ENCODE peak calls at places on chromosomes 1 and 21, in six cellular contexts. P, L, W, G, T and B are unnamed samples.

GRCh38 chr1:206908038-206908437 is 10.8 kb downstream of the IL24 start:
- DNase-seq in P (no peak), L (no peak), W (no peak), G (no peak), T (no peak), B (no peak)

GRCh38 chr1:224517171-224517570 is 82.6 kb upstream of the WDR26 start:
- DNase-seq in P (no peak), L (peak), W (no peak), G (no peak), T (no peak), B (no peak)

GRCh38 chr1:85838238-85838637 is 130.0 kb upstream of the ZNHIT6 start:
- DNase-seq in P (no peak), L (no peak), W (no peak), G (no peak), T (no peak), B (no peak)

GRCh38 chr1:240030236-240030635 is 61.4 kb upstream of the FMN2 start:
- DNase-seq in P (no peak), L (peak), W (peak), G (no peak), T (no peak), B (no peak)

GRCh38 chr1:32895325-32896215 is 5.6 kb downstream of the TMEM54 start:
- DNase-seq in P (no peak), L (no peak), W (no peak), G (no peak), T (no peak), B (no peak)

GRCh38 chr1:114561333-114561732 is 20.1 kb downstream of the BCAS2 start:
- DNase-seq in P (no peak), L (no peak), W (no peak), G (no peak), T (no peak), B (no peak)

GRCh38 chr1:8660455-8660854 is 157.0 kb downstream of the RERE start:
- DNase-seq in P (no peak), L (peak), W (no peak), G (peak), T (peak), B (peak)

GRCh38 chr1:5551274-5551966 is 440.8 kb downstream of the NPHP4 start:
- DNase-seq in P (no peak), L (no peak), W (no peak), G (no peak), T (no peak), B (no peak)

GRCh38 chr1:220680085-220680687 is 10.0 kb upstream of the C1orf115 start:
- DNase-seq in P (no peak), L (peak), W (peak), G (peak), T (peak), B (no peak)

GRCh38 chr1:42743302-42744029 is 3.4 kb upstream of the CLDN19 start:
- DNase-seq in P (no peak), L (no peak), W (no peak), G (no peak), T (peak), B (peak)

GRCh38 chr1:35448344-35448801 is 108.8 kb downstream of the KIAA0319L start:
- DNase-seq in P (no peak), L (peak), W (no peak), G (peak), T (peak), B (no peak)

GRCh38 chr1:205750683-205751651 is 985 bp upstream of the NUCKS1 start:
- DNase-seq in P (no peak), L (no peak), W (peak), G (peak), T (no peak), B (peak)

GRCh38 chr21:45846373-45847160 is 135.0 kb upstream of the COL6A1 start:
- DNase-seq in P (no peak), L (peak), W (no peak), G (no peak), T (no peak), B (peak)

GRCh38 chr1:92583821-92584760 is 97.4 kb upstream of the GFI1 start:
- DNase-seq in P (no peak), L (peak), W (no peak), G (peak), T (no peak), B (no peak)

GRCh38 chr1:27879374-27880082 is 7.2 kb downstream of the THEMIS2 start:
- DNase-seq in P (no peak), L (no peak), W (no peak), G (no peak), T (no peak), B (no peak)

GRCh38 chr21:15495965-15496364 is 233.8 kb upstream of the USP25 start:
- DNase-seq in P (no peak), L (peak), W (peak), G (no peak), T (peak), B (no peak)

GRCh38 chr1:62882161-62882560 is 98.2 kb downstream of the ATG4C start:
- DNase-seq in P (no peak), L (no peak), W (no peak), G (no peak), T (no peak), B (no peak)

GRCh38 chr1:6170742-6171201 is 9.3 kb downstream of the CHD5 start:
- DNase-seq in P (no peak), L (no peak), W (no peak), G (no peak), T (no peak), B (no peak)

GRCh38 chr1:56132520-56132919 is 446.8 kb downstream of the PLPP3 start:
- DNase-seq in P (no peak), L (no peak), W (no peak), G (no peak), T (no peak), B (no peak)

GRCh38 chr21:38930838-38931237 is 125.1 kb downstream of the ETS2 start:
- DNase-seq in P (no peak), L (peak), W (no peak), G (peak), T (peak), B (no peak)

GRCh38 chr21:38250991-38251418 is 5.8 kb upstream of the KCNJ15 start:
- DNase-seq in P (no peak), L (no peak), W (no peak), G (no peak), T (no peak), B (no peak)

GRCh38 chr1:55987491-55988255 is 591.7 kb downstream of the PLPP3 start:
- DNase-seq in P (peak), L (no peak), W (peak), G (no peak), T (no peak), B (no peak)

GRCh38 chr1:228374711-228375577 is 31.7 kb downstream of the TRIM11 start:
- DNase-seq in P (no peak), L (peak), W (no peak), G (no peak), T (no peak), B (no peak)

GRCh38 chr1:63032171-63032570 is 248.2 kb downstream of the ATG4C start:
- DNase-seq in P (no peak), L (no peak), W (no peak), G (no peak), T (peak), B (no peak)

GRCh38 chr1:224377676-224378006 is 21.0 kb downstream of the CNIH4 start:
- DNase-seq in P (no peak), L (peak), W (no peak), G (peak), T (peak), B (no peak)

GRCh38 chr1:174398246-174398645 is 49.5 kb upstream of the GPR52 start:
- DNase-seq in P (no peak), L (peak), W (no peak), G (peak), T (no peak), B (no peak)

GRCh38 chr1:232037774-232038388 is 411.3 kb downstream of the DISC1 start:
- DNase-seq in P (no peak), L (no peak), W (no peak), G (no peak), T (no peak), B (no peak)

GRCh38 chr1:34885405-34886247 is 26.1 kb upstream of the SMIM12 start:
- DNase-seq in P (peak), L (no peak), W (peak), G (peak), T (peak), B (peak)

GRCh38 chr1:21605964-21606705 is 63.0 kb downstream of the RAP1GAP start:
- DNase-seq in P (no peak), L (no peak), W (no peak), G (no peak), T (no peak), B (no peak)

GRCh38 chr1:86119214-86119764 is 37.3 kb downstream of the COL24A1 start:
- DNase-seq in P (no peak), L (peak), W (no peak), G (no peak), T (no peak), B (no peak)

GRCh38 chr1:187264995-187265602 is 436.4 kb downstream of the PLA2G4A start:
- DNase-seq in P (no peak), L (peak), W (peak), G (peak), T (peak), B (peak)

GRCh38 chr1:151340870-151341754 is 5.9 kb downstream of the RFX5 start:
- DNase-seq in P (no peak), L (peak), W (peak), G (peak), T (peak), B (peak)

GRCh38 chr1:27672750-27673112 is 739 bp upstream of the IFI6 start:
- DNase-seq in P (no peak), L (peak), W (peak), G (peak), T (peak), B (no peak)

GRCh38 chr21:33011462-33011861 is 14.3 kb upstream of the OLIG2 start:
- DNase-seq in P (no peak), L (peak), W (no peak), G (peak), T (peak), B (no peak)

GRCh38 chr1:225509376-225509707 is 81.5 kb upstream of the LBR start:
- DNase-seq in P (no peak), L (no peak), W (peak), G (no peak), T (no peak), B (no peak)

GRCh38 chr21:44578371-44579055 is 1.9 kb downstream of the KRTAP10-5 start:
- DNase-seq in P (no peak), L (no peak), W (no peak), G (no peak), T (no peak), B (peak)

GRCh38 chr21:44579056-44579832 is 1.2 kb downstream of the KRTAP10-5 start:
- DNase-seq in P (no peak), L (no peak), W (no peak), G (no peak), T (no peak), B (peak)

GRCh38 chr21:44582055-44582454 is 1.7 kb upstream of the KRTAP10-5 start:
- DNase-seq in P (no peak), L (no peak), W (no peak), G (no peak), T (no peak), B (peak)

GRCh38 chr21:44581158-44581557 is 754 bp upstream of the KRTAP10-5 start:
- DNase-seq in P (no peak), L (no peak), W (no peak), G (no peak), T (no peak), B (no peak)

GRCh38 chr21:44579833-44580144 is 615 bp downstream of the KRTAP10-5 start:
- DNase-seq in P (no peak), L (no peak), W (no peak), G (no peak), T (no peak), B (peak)
- H3K4ac ChIP-seq in P (no peak), L (no peak), W (no peak), G (no peak), T (no peak), B (no peak)

DNA sequence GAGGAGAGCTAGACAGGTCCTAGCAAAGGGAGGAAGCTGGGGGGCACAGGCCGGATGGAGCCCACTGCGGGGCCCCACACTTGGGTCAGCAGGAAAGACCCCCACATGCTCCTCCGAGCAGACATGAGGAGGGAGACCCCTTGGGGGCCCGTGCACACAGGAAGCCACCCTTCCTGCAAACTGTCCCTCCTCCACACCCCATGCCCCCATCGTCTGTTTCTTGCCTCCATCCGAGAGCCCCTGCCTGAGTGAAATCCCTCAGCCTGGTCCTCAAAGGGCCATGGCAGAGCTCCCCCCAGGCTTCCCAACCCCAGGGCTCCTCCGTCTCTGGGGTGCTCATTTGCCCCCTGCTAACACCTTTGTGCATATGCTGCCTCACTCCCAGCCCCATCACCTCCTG is 168.0 kb downstream of the PRDM16 start:
- DNase-seq in P (no peak), L (no peak), W (no peak), G (no peak), T (no peak), B (no peak)
- H3K4ac ChIP-seq in P (no peak), L (no peak), W (no peak), G (no peak), T (no peak), B (no peak)

DNA sequence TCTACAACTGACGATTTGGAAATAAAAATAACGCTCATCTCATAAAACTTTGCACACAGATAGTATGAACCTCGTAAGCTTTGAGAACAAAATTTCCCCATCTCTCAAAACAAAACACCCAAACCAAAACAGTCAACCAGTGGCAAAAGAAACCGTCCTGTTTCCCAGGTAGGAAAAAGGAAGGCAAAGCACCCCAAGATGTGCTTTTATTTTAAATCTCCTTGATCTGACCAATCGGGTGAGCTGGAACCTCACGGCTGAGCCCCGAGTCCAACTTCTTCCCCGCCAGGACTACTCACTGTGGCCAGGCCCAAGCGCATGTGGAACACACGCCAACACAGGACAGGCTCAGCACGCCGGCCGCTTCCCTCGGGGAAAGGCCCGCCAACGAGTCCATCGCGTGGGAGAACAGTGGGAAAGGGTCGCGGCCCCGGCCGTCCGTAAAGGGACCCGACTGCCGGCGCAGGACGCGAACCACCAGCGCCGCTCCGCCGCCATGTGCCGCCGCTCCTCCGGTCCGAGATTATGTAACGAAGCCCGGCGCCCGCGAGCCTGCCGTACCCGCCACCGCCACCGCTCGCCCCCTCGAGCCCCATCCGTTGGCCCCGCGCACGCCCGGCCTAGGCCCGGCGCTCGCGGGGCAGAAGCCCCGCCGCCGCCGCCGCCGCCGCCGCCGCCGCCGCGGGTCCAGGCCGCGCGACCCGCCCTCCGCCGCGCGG is 759 bp downstream of the AHCTF1 start:
- DNase-seq in P (no peak), L (peak), W (peak), G (peak), T (peak), B (peak)
- H3K4ac ChIP-seq in P (no peak), L (peak), W (no peak), G (peak), T (peak), B (no peak)

GRCh38 chr1:97243973-97244560 is 522.5 kb downstream of the PTBP2 start:
- DNase-seq in P (no peak), L (peak), W (peak), G (peak), T (peak), B (no peak)

GRCh38 chr1:97247196-97247595 is 525.6 kb downstream of the PTBP2 start:
- DNase-seq in P (no peak), L (peak), W (no peak), G (no peak), T (no peak), B (no peak)

GRCh38 chr1:97245682-97246081 is 524.1 kb downstream of the PTBP2 start:
- DNase-seq in P (no peak), L (peak), W (no peak), G (peak), T (no peak), B (no peak)
- H3K4ac ChIP-seq in P (no peak), L (no peak), W (no peak), G (no peak), T (no peak), B (no peak)

GRCh38 chr1:170044187-170044586 is 30.3 kb downstream of the KIFAP3 start:
- DNase-seq in P (no peak), L (peak), W (no peak), G (no peak), T (peak), B (no peak)

GRCh38 chr1:170048515-170048914 is 26.0 kb downstream of the KIFAP3 start:
- DNase-seq in P (no peak), L (no peak), W (no peak), G (no peak), T (no peak), B (no peak)

GRCh38 chr1:170049191-170049800 is 25.2 kb downstream of the KIFAP3 start:
- DNase-seq in P (no peak), L (no peak), W (no peak), G (no peak), T (no peak), B (no peak)
- H3K4ac ChIP-seq in P (no peak), L (no peak), W (no peak), G (no peak), T (no peak), B (no peak)

GRCh38 chr1:1274299-1274930 is 761 bp upstream of the UBE2J2 start:
- DNase-seq in P (no peak), L (no peak), W (no peak), G (no peak), T (no peak), B (no peak)
- H3K4ac ChIP-seq in P (peak), L (peak), W (no peak), G (peak), T (no peak), B (no peak)

GRCh38 chr1:160193091-160193819 is 2.9 kb downstream of the CASQ1 start:
- DNase-seq in P (peak), L (peak), W (peak), G (peak), T (peak), B (peak)
- H3K4ac ChIP-seq in P (peak), L (no peak), W (no peak), G (no peak), T (no peak), B (no peak)